ENCODE peak calls at places on chromosomes 3 and 15, in six cellular contexts. One of them, this sample, is unnamed.
A peak's percentile ranks its signal among the peaks of the same experiment; 100 is the strongest.

GRCh38 chr15:93331545-93332117 is 242.6 kb upstream of the RGMA start:
- DNase-seq in right lobe of liver: no peak
- DNase-seq in tibial nerve: no peak
- DNase-seq in uterus: peak; percentile 37
- DNase-seq in testis: no peak
- DNase-seq in ovary: no peak
- DNase-seq in this sample: no peak

GRCh38 chr15:36778516-36778915 is 199.1 kb downstream of the CDIN1 start:
- DNase-seq in ovary: no peak
- DNase-seq in testis: no peak
- DNase-seq in uterus: no peak
- DNase-seq in tibial nerve: no peak
- DNase-seq in right lobe of liver: no peak
- DNase-seq in this sample: no peak

GRCh38 chr15:69793783-69794451 is 303.8 kb downstream of the TLE3 start:
- DNase-seq in right lobe of liver: no peak
- DNase-seq in uterus: no peak
- DNase-seq in tibial nerve: no peak
- DNase-seq in testis: no peak
- DNase-seq in ovary: no peak
- DNase-seq in this sample: no peak

GRCh38 chr3:192444096-192444790 is 283.1 kb downstream of the FGF12 start:
- DNase-seq in uterus: peak; percentile 16
- DNase-seq in tibial nerve: peak; percentile 50
- DNase-seq in right lobe of liver: peak; percentile 68
- DNase-seq in ovary: peak; percentile 75
- DNase-seq in testis: peak; percentile 82
- DNase-seq in this sample: peak; percentile 49

GRCh38 chr3:56899851-56900250 is 98.1 kb upstream of the ARHGEF3 start:
- DNase-seq in uterus: no peak
- DNase-seq in ovary: no peak
- DNase-seq in testis: no peak
- DNase-seq in tibial nerve: no peak
- DNase-seq in right lobe of liver: no peak
- DNase-seq in this sample: no peak

GRCh38 chr3:157499342-157499963 is 3.8 kb downstream of the VEPH1 start:
- DNase-seq in testis: peak; percentile 27
- DNase-seq in ovary: no peak
- DNase-seq in right lobe of liver: peak; percentile 47
- DNase-seq in tibial nerve: no peak
- DNase-seq in uterus: no peak
- DNase-seq in this sample: peak; percentile 55

GRCh38 chr3:64203969-64204632 is 21.2 kb downstream of the PRICKLE2 start:
- DNase-seq in ovary: no peak
- DNase-seq in tibial nerve: no peak
- DNase-seq in testis: no peak
- DNase-seq in right lobe of liver: no peak
- DNase-seq in uterus: no peak
- DNase-seq in this sample: no peak

GRCh38 chr3:173789530-173789929 is 392.0 kb downstream of the NLGN1 start:
- DNase-seq in testis: no peak
- DNase-seq in tibial nerve: no peak
- DNase-seq in right lobe of liver: no peak
- DNase-seq in ovary: no peak
- DNase-seq in uterus: no peak
- DNase-seq in this sample: peak; percentile 2

GRCh38 chr15:51869074-51869425 is 39.6 kb downstream of the TMOD3 start:
- DNase-seq in ovary: no peak
- DNase-seq in tibial nerve: no peak
- DNase-seq in right lobe of liver: peak; percentile 63
- DNase-seq in testis: no peak
- DNase-seq in uterus: no peak
- DNase-seq in this sample: no peak

GRCh38 chr3:105774444-105775180 is 94.2 kb downstream of the CBLB start:
- DNase-seq in right lobe of liver: no peak
- DNase-seq in tibial nerve: no peak
- DNase-seq in testis: no peak
- DNase-seq in uterus: no peak
- DNase-seq in ovary: no peak
- DNase-seq in this sample: no peak

GRCh38 chr3:149442845-149443544 is 31.5 kb upstream of the TM4SF4 start:
- DNase-seq in testis: no peak
- DNase-seq in uterus: no peak
- DNase-seq in right lobe of liver: no peak
- DNase-seq in ovary: no peak
- DNase-seq in tibial nerve: no peak
- DNase-seq in this sample: no peak

GRCh38 chr3:161266731-161267150 is 45.6 kb downstream of the NMD3 start:
- DNase-seq in ovary: no peak
- DNase-seq in tibial nerve: no peak
- DNase-seq in uterus: no peak
- DNase-seq in right lobe of liver: no peak
- DNase-seq in testis: no peak
- DNase-seq in this sample: no peak

GRCh38 chr3:192564611-192565010 is 162.7 kb downstream of the FGF12 start:
- DNase-seq in uterus: no peak
- DNase-seq in right lobe of liver: no peak
- DNase-seq in ovary: no peak
- DNase-seq in testis: no peak
- DNase-seq in tibial nerve: no peak
- DNase-seq in this sample: no peak

GRCh38 chr3:177179281-177180067 is 17.8 kb downstream of the TBL1XR1 start:
- DNase-seq in uterus: no peak
- DNase-seq in right lobe of liver: no peak
- DNase-seq in tibial nerve: no peak
- DNase-seq in testis: no peak
- DNase-seq in ovary: no peak
- DNase-seq in this sample: no peak

GRCh38 chr3:89375451-89375850 is 268.0 kb downstream of the EPHA3 start:
- DNase-seq in ovary: no peak
- DNase-seq in uterus: no peak
- DNase-seq in testis: no peak
- DNase-seq in tibial nerve: no peak
- DNase-seq in right lobe of liver: no peak
- DNase-seq in this sample: no peak

GRCh38 chr15:71251548-71252035 is 136.3 kb downstream of the THSD4 start:
- DNase-seq in testis: peak; percentile 30
- DNase-seq in ovary: no peak
- DNase-seq in right lobe of liver: no peak
- DNase-seq in uterus: no peak
- DNase-seq in tibial nerve: no peak
- DNase-seq in this sample: no peak

GRCh38 chr3:110378481-110378880 is 693.1 kb upstream of the NECTIN3 start:
- DNase-seq in testis: no peak
- DNase-seq in uterus: no peak
- DNase-seq in tibial nerve: no peak
- DNase-seq in right lobe of liver: no peak
- DNase-seq in ovary: no peak
- DNase-seq in this sample: no peak

GRCh38 chr15:98394546-98394945 is 253.8 kb upstream of the IGF1R start:
- DNase-seq in testis: no peak
- DNase-seq in ovary: no peak
- DNase-seq in right lobe of liver: no peak
- DNase-seq in uterus: no peak
- DNase-seq in tibial nerve: no peak
- DNase-seq in this sample: no peak

GRCh38 chr15:98386594-98386993 is 261.7 kb upstream of the IGF1R start:
- DNase-seq in right lobe of liver: no peak
- DNase-seq in ovary: no peak
- DNase-seq in uterus: no peak
- DNase-seq in tibial nerve: no peak
- DNase-seq in testis: no peak
- DNase-seq in this sample: no peak

GRCh38 chr15:98391568-98391967 is 256.8 kb upstream of the IGF1R start:
- DNase-seq in ovary: no peak
- DNase-seq in uterus: no peak
- DNase-seq in tibial nerve: no peak
- DNase-seq in testis: no peak
- DNase-seq in right lobe of liver: no peak
- DNase-seq in this sample: no peak

GRCh38 chr15:98395974-98396627 is 252.2 kb upstream of the IGF1R start:
- DNase-seq in tibial nerve: no peak
- DNase-seq in right lobe of liver: no peak
- DNase-seq in testis: no peak
- DNase-seq in uterus: no peak
- DNase-seq in ovary: no peak
- DNase-seq in this sample: no peak

DNA sequence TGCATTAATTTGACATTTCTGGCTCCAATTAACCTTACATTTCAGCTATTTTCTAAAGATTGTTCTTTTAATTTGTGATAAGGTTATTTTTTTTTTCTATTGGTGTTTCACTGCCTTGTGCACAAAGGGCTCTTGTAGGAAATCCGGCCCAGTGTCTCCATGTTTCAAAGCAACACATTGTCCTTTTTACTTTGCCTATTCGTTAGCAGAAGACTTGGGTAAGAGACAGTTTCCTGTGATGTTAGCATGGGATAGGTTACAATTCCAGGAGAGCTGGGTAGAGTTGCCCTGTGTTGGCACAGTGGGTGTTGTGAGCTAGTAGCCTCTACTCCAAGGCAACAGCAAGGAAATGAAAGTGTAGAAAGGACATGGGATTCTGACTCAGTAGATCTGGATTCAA is 257.2 kb upstream of the IGF1R start:
- DNase-seq in right lobe of liver: no peak
- DNase-seq in testis: no peak
- DNase-seq in tibial nerve: no peak
- DNase-seq in ovary: no peak
- DNase-seq in uterus: no peak
- DNase-seq in this sample: no peak
- TF ChIP-seq POLR2A in right lobe of liver: no peak
- TF ChIP-seq POLR2A in testis: no peak
- TF ChIP-seq POLR2A in tibial nerve: no peak
- TF ChIP-seq POLR2A in ovary: no peak
- TF ChIP-seq POLR2A in uterus: no peak
- TF ChIP-seq POLR2A in this sample: no peak

DNA sequence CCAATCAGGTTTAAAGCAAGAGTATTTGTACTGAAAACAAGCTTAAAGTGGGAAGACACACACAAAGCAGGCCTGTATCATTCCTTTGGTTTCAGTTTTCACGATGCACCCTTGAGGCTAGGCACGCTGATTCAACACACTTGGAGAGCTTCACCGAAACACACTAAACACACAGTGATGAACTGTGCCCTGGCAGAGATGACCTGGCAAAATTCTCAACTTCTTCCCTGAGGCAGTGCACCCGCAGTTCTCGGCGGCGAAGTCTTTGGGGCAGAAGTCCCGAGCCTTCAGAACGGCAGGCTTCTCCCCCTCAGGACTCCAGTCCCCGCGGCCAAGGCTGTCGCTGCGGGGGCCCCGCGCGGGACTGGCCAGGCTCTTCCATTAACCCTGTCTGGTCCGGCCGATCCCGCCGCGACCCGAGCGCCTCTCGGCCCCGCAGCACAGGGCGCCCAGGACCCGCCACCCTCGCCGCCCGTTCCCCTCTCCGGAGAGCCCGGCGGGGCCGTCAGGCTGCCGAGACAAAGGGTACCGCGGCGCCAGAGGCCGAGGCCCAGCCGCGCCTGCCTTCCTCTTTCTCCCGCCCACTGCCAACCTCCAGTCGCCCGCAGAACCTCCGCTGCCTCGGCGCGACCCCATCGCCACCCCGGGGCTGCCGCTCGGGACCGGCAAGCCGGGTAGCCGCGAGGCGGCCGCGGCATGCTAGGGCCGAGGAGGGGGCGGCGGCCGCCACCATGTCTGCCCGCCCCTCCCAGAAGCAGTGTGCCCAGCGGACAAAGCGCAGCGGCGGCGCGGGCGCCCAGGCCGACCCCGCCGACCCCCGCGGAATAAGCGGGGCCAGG is 780 bp downstream of the GABPB1 start:
- DNase-seq in tibial nerve: peak; percentile 54
- DNase-seq in ovary: peak; percentile 68
- DNase-seq in testis: peak; percentile 72
- DNase-seq in uterus: peak; percentile 44
- DNase-seq in right lobe of liver: peak; percentile 76
- DNase-seq in this sample: peak; percentile 6
- TF ChIP-seq POLR2A in tibial nerve: no peak
- TF ChIP-seq POLR2A in ovary: peak; percentile 54
- TF ChIP-seq POLR2A in testis: no peak
- TF ChIP-seq POLR2A in uterus: peak; percentile 48
- TF ChIP-seq POLR2A in right lobe of liver: peak; percentile 66
- TF ChIP-seq POLR2A in this sample: no peak

DNA sequence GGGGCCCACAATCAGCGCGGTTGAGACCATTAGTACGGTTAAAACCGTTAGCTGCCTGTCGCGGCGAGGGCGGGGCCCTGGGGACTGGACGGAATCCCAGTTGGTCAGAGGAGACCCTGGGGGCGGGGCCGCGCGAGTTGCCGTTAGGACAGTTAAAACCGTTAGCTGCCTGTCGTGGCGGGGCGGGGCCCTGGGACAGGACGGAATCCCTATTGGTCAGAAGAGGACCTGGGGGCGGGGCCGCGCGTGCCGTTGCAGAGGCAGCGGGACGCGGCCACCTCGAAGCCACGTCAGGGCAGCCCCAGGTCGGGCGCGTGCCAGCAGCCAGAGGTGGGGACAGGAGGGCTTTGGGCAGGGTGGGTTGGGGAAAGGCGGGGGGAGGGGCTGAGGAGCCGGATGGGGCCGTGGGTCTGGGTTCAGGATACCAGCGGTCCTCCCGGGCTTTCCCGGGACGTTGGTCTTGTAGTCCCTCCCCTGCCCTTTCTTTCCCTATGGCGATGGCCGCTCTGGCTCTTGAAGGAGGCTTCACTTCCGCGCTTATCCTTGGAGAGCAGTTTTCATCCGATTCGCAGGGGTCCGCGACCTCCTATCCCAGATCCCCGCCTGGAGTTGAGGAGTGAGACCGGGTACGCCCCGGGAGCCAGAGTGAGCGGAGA is 28.0 kb downstream of the KLHDC8B start:
- DNase-seq in uterus: peak; percentile 96
- DNase-seq in testis: peak; percentile 96
- DNase-seq in tibial nerve: peak; percentile 70
- DNase-seq in ovary: peak; percentile 98
- DNase-seq in right lobe of liver: peak; percentile 81
- DNase-seq in this sample: no peak
- TF ChIP-seq POLR2A in uterus: peak; percentile 45
- TF ChIP-seq POLR2A in testis: no peak
- TF ChIP-seq POLR2A in tibial nerve: no peak
- TF ChIP-seq POLR2A in ovary: no peak
- TF ChIP-seq POLR2A in right lobe of liver: no peak
- TF ChIP-seq POLR2A in this sample: no peak

GRCh38 chr3:69741057-69741830 is 2.0 kb downstream of the MITF start:
- DNase-seq in right lobe of liver: no peak
- DNase-seq in uterus: no peak
- DNase-seq in tibial nerve: no peak
- DNase-seq in ovary: no peak
- DNase-seq in testis: no peak
- DNase-seq in this sample: no peak

GRCh38 chr3:69740103-69741021 is 1.1 kb downstream of the MITF start:
- DNase-seq in ovary: peak; percentile 66
- DNase-seq in testis: peak; percentile 63
- DNase-seq in right lobe of liver: peak; percentile 65
- DNase-seq in uterus: peak; percentile 62
- DNase-seq in tibial nerve: no peak
- DNase-seq in this sample: no peak

GRCh38 chr3:69738291-69738690 is 973 bp upstream of the MITF start:
- DNase-seq in right lobe of liver: no peak
- DNase-seq in ovary: no peak
- DNase-seq in uterus: no peak
- DNase-seq in testis: no peak
- DNase-seq in tibial nerve: no peak
- DNase-seq in this sample: no peak

GRCh38 chr3:69738859-69739203 is 433 bp upstream of the MITF start:
- DNase-seq in ovary: no peak
- DNase-seq in testis: no peak
- DNase-seq in right lobe of liver: no peak
- DNase-seq in uterus: no peak
- DNase-seq in tibial nerve: no peak
- DNase-seq in this sample: no peak

GRCh38 chr3:69739204-69740102 is at the start of gene MITF:
- DNase-seq in tibial nerve: peak; percentile 88
- DNase-seq in ovary: peak; percentile 94
- DNase-seq in testis: peak; percentile 96
- DNase-seq in uterus: peak; percentile 94
- DNase-seq in right lobe of liver: peak; percentile 95
- DNase-seq in this sample: peak; percentile 85
- TF ChIP-seq POLR2A in tibial nerve: peak; percentile 50
- TF ChIP-seq POLR2A in ovary: peak; percentile 72
- TF ChIP-seq POLR2A in testis: peak; percentile 18
- TF ChIP-seq POLR2A in uterus: peak; percentile 82
- TF ChIP-seq POLR2A in right lobe of liver: peak; percentile 54
- TF ChIP-seq POLR2A in this sample: peak; percentile 48